ENCODE peak calls at places on chromosome 11, in four cellular contexts. B, F, S and U are unnamed samples.

GRCh38 chr11:13940611-13941256 is 21.8 kb upstream of the SPON1 start:
- DNase-seq in B (no peak), F (no peak), S (no peak), U (no peak)

GRCh38 chr11:3164540-3165151 is 464 bp downstream of the OSBPL5 start:
- DNase-seq in B (no peak), F (no peak), S (peak; percentile 16), U (peak; percentile 83)

GRCh38 chr11:76653674-76654309 is 16.8 kb downstream of the LRRC32 start:
- DNase-seq in B (no peak), F (peak; percentile 87), S (peak; percentile 31), U (no peak)

GRCh38 chr11:68658097-68658496 is 26.2 kb upstream of the GAL start:
- DNase-seq in B (no peak), F (no peak), S (no peak), U (no peak)

GRCh38 chr11:44029507-44029845 is 18.3 kb upstream of the ACCSL start:
- DNase-seq in B (no peak), F (no peak), S (no peak), U (no peak)

GRCh38 chr11:123899792-123900191 is 2.2 kb upstream of the OR8D4 start:
- DNase-seq in B (no peak), F (no peak), S (no peak), U (no peak)

GRCh38 chr11:11980841-11981308 is 27.6 kb downstream of the DKK3 start:
- DNase-seq in B (peak; percentile 5), F (peak; percentile 38), S (no peak), U (no peak)

GRCh38 chr11:65445101-65445603 is 22.6 kb downstream of the NEAT1 start:
- DNase-seq in B (no peak), F (peak; percentile 53), S (no peak), U (peak; percentile 52)

GRCh38 chr11:101436511-101437142 is 147.2 kb downstream of the TRPC6 start:
- DNase-seq in B (peak; percentile 55), F (peak; percentile 59), S (peak; percentile 34), U (no peak)

GRCh38 chr11:82826526-82826925 is 73.7 kb downstream of the PRCP start:
- DNase-seq in B (no peak), F (no peak), S (no peak), U (no peak)

GRCh38 chr11:103601230-103601846 is 435.1 kb upstream of the DDI1 start:
- DNase-seq in B (no peak), F (peak; percentile 79), S (no peak), U (no peak)

GRCh38 chr11:81394324-81394723 is 1339.3 kb downstream of the FAM181B start:
- DNase-seq in B (no peak), F (no peak), S (no peak), U (no peak)

GRCh38 chr11:8810331-8811301 is 100.4 kb upstream of the AKIP1 start:
- DNase-seq in B (peak; percentile 84), F (peak; percentile 79), S (peak; percentile 83), U (peak; percentile 85)

GRCh38 chr11:35589281-35589680 is 29.0 kb upstream of the FJX1 start:
- DNase-seq in B (no peak), F (no peak), S (no peak), U (no peak)

GRCh38 chr11:126647735-126648134 is 292.2 kb downstream of the ST3GAL4 start:
- DNase-seq in B (no peak), F (peak; percentile 82), S (no peak), U (no peak)

GRCh38 chr11:4551346-4551979 is 6.5 kb downstream of the OR52M1 start:
- DNase-seq in B (no peak), F (no peak), S (no peak), U (no peak)
- TF ChIP-seq CTCF in B (no peak), F (peak; percentile 21), S (no peak), U (no peak)

DNA sequence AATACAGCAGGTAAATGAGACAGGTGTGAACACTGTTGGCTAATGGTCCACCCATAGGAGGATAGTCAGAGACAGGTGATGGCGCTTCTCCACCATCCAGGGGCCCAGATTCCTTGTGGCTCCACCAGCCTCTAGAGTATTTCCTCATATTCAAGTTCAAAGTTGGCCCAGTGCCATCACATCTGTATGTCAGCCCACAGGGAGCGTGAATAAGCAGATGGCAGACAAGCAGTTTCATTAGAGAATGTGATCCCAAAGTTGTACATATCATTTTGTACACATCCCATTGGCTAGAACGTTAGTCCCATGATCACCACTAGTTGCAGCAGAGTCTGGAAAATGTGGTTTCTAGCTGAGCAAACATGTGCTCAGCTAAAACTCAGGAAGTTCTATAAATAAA is 11.0 kb upstream of the CWF19L2 start:
- DNase-seq in B (no peak), F (peak; percentile 80), S (no peak), U (no peak)
- TF ChIP-seq CTCF in B (no peak), F (no peak), S (no peak), U (no peak)

GRCh38 chr11:109849946-109850345 is 243.2 kb upstream of the ZC3H12C start:
- DNase-seq in B (no peak), F (no peak), S (no peak), U (no peak)
- TF ChIP-seq CTCF in B (no peak), F (no peak), S (no peak), U (no peak)

GRCh38 chr11:117945047-117945820 is 16.0 kb upstream of the TMPRSS13 start:
- DNase-seq in B (peak; percentile 10), F (no peak), S (no peak), U (no peak)
- TF ChIP-seq CTCF in B (no peak), F (peak; percentile 10), S (no peak), U (no peak)

GRCh38 chr11:130086627-130087026 is 16.9 kb downstream of the APLP2 start:
- DNase-seq in B (no peak), F (no peak), S (no peak), U (no peak)

GRCh38 chr11:130088217-130088616 is 18.5 kb downstream of the APLP2 start:
- DNase-seq in B (no peak), F (no peak), S (no peak), U (no peak)

GRCh38 chr11:130089669-130090063 is 20.0 kb downstream of the APLP2 start:
- DNase-seq in B (no peak), F (no peak), S (no peak), U (no peak)

GRCh38 chr11:130087294-130087926 is 17.7 kb downstream of the APLP2 start:
- DNase-seq in B (no peak), F (no peak), S (no peak), U (no peak)

GRCh38 chr11:130088909-130089668 is 19.4 kb downstream of the APLP2 start:
- DNase-seq in B (no peak), F (no peak), S (no peak), U (no peak)
- TF ChIP-seq CTCF in B (no peak), F (no peak), S (no peak), U (no peak)